ENCODE peak calls at places on chromosomes 3 and 15, in eight cellular contexts. H is PC-3; E is right cardiac atrium; K is transverse colon; N is astrocyte; I is CD4-positive, CD25-positive, alpha-beta regulatory T cell; X is A549; U is caudate nucleus. B is an unnamed sample.

GRCh38 chr3:59733041-59733809 is 683.4 kb upstream of the CFAP20DC start:
- DNase-seq in K (no peak), N (no peak), I (no peak), E (no peak), U (no peak), H (no peak), X (no peak), B (no peak)

GRCh38 chr15:66701422-66702034 is 508 bp upstream of the SMAD6 start:
- DNase-seq in H (no peak), X (peak; percentile 82), U (no peak), I (peak; percentile 70), K (peak; percentile 54), N (peak; percentile 56), E (peak; percentile 88), B (peak; percentile 38)

GRCh38 chr3:189944285-189945145 is 176.2 kb downstream of the P3H2 start:
- DNase-seq in N (no peak), H (peak; percentile 95), E (no peak), I (no peak), X (no peak), K (peak; percentile 75), U (no peak), B (no peak)

GRCh38 chr3:141441381-141442365 is 45.2 kb upstream of the RASA2 start:
- DNase-seq in K (peak; percentile 69), N (peak; percentile 82), X (peak; percentile 66), E (peak; percentile 87), I (peak; percentile 84), H (peak; percentile 77), U (no peak), B (peak; percentile 80)

GRCh38 chr3:138092023-138092422 is 23.4 kb downstream of the DZIP1L start:
- DNase-seq in U (no peak), I (no peak), N (peak; percentile 59), K (no peak), E (no peak), H (peak; percentile 40), X (no peak), B (peak; percentile 87)

GRCh38 chr3:8338424-8338823 is 163.2 kb upstream of the LMCD1 start:
- DNase-seq in I (no peak), N (no peak), X (no peak), H (no peak), E (no peak), K (no peak), U (no peak), B (no peak)

GRCh38 chr3:58452176-58452575 is 18.5 kb upstream of the PDHB start:
- DNase-seq in K (no peak), I (no peak), E (no peak), H (no peak), N (no peak), U (no peak), X (no peak), B (no peak)

GRCh38 chr3:8416965-8417364 is 84.7 kb upstream of the LMCD1 start:
- DNase-seq in H (peak; percentile 60), X (peak; percentile 7), I (no peak), U (no peak), N (no peak), K (peak; percentile 37), E (no peak), B (peak; percentile 20)

GRCh38 chr3:12831582-12831866 is 9.8 kb downstream of the RPL32 start:
- DNase-seq in U (no peak), X (no peak), K (no peak), I (no peak), N (no peak), E (no peak), H (no peak), B (no peak)

GRCh38 chr15:39593071-39594055 is 12.5 kb downstream of the THBS1 start:
- DNase-seq in I (no peak), K (peak; percentile 25), H (peak; percentile 1), E (no peak), X (no peak), N (no peak), U (no peak), B (no peak)

GRCh38 chr15:80506494-80506893 is 102.3 kb downstream of the ARNT2 start:
- DNase-seq in E (no peak), K (no peak), U (no peak), N (no peak), H (no peak), X (no peak), I (no peak), B (no peak)

GRCh38 chr15:33242165-33242564 is 47.7 kb upstream of the FMN1 start:
- DNase-seq in E (no peak), X (peak; percentile 69), N (peak; percentile 59), I (no peak), U (no peak), K (no peak), H (peak; percentile 94), B (peak; percentile 84)

GRCh38 chr15:68192804-68193521 is 12.2 kb downstream of the CALML4 start:
- DNase-seq in K (no peak), I (no peak), N (no peak), U (no peak), H (no peak), X (no peak), E (no peak), B (no peak)

GRCh38 chr3:49725906-49726681 is 2.3 kb upstream of the GMPPB start:
- DNase-seq in E (no peak), U (no peak), H (no peak), N (no peak), I (no peak), K (peak; percentile 76), X (no peak), B (no peak)
- H3K27ac ChIP-seq in E (no peak overlapping the region), U (no peak overlapping the region), H (no peak overlapping the region), N (no peak overlapping the region), I (peak overlapping the region; percentile 96), K (peak overlapping the region; percentile 24), X (no peak overlapping the region), B (no peak overlapping the region)

GRCh38 chr15:97991972-97992541 is 31.6 kb downstream of the ARRDC4 start:
- DNase-seq in K (no peak), E (no peak), H (no peak), I (no peak), N (no peak), X (no peak), U (no peak), B (no peak)

GRCh38 chr15:97995192-97995591 is 34.7 kb downstream of the ARRDC4 start:
- DNase-seq in H (peak; percentile 61), X (no peak), U (no peak), I (no peak), E (no peak), N (no peak), K (peak; percentile 47), B (no peak)

GRCh38 chr15:97992831-97993230 is 32.3 kb downstream of the ARRDC4 start:
- DNase-seq in I (no peak), E (no peak), N (no peak), H (no peak), U (no peak), X (no peak), K (no peak), B (no peak)

GRCh38 chr15:97995881-97996603 is 35.5 kb downstream of the ARRDC4 start:
- DNase-seq in K (peak; percentile 47), X (peak; percentile 36), N (no peak), U (no peak), I (no peak), E (no peak), H (peak; percentile 45), B (no peak)

GRCh38 chr15:97993310-97993738 is 32.8 kb downstream of the ARRDC4 start:
- DNase-seq in E (no peak), H (peak; percentile 28), X (no peak), I (no peak), N (no peak), K (no peak), U (no peak), B (no peak)
- H3K27ac ChIP-seq in E (peak overlapping the region; percentile 61), H (no peak overlapping the region), X (no peak overlapping the region), I (no peak overlapping the region), N (no peak overlapping the region), K (no peak overlapping the region), U (no peak overlapping the region), B (no peak overlapping the region)

GRCh38 chr15:77042245-77042644 is 28.7 kb downstream of the TSPAN3 start:
- DNase-seq in E (no peak), H (no peak), N (no peak), X (no peak), I (no peak), U (no peak), K (no peak), B (no peak)

GRCh38 chr15:77044228-77045042 is 26.5 kb downstream of the TSPAN3 start:
- DNase-seq in N (no peak), X (no peak), K (no peak), H (no peak), I (no peak), U (no peak), E (no peak), B (no peak)

GRCh38 chr15:77040673-77041072 is 30.2 kb downstream of the TSPAN3 start:
- DNase-seq in X (no peak), E (no peak), I (no peak), N (peak; percentile 39), H (no peak), K (no peak), U (no peak), B (peak; percentile 55)

GRCh38 chr15:77045985-77046384 is 24.9 kb downstream of the TSPAN3 start:
- DNase-seq in H (no peak), N (no peak), I (no peak), K (no peak), U (no peak), E (no peak), X (no peak), B (no peak)

GRCh38 chr15:77042955-77043920 is 27.7 kb downstream of the TSPAN3 start:
- DNase-seq in I (no peak), E (no peak), X (no peak), N (no peak), K (no peak), H (no peak), U (no peak), B (no peak)
- H3K27ac ChIP-seq in I (no peak overlapping the region), E (no peak overlapping the region), X (no peak overlapping the region), N (no peak overlapping the region), K (no peak overlapping the region), H (no peak overlapping the region), U (no peak overlapping the region), B (no peak overlapping the region)

GRCh38 chr3:123644358-123644757 is 59.5 kb upstream of the HACD2 start:
- DNase-seq in I (no peak), H (no peak), X (no peak), E (no peak), K (no peak), N (no peak), U (no peak), B (no peak)

GRCh38 chr3:123641505-123641904 is 56.7 kb upstream of the HACD2 start:
- DNase-seq in N (no peak), K (no peak), E (no peak), U (no peak), H (no peak), I (no peak), X (no peak), B (no peak)

GRCh38 chr3:123642182-123642956 is 57.5 kb upstream of the HACD2 start:
- DNase-seq in U (no peak), K (peak; percentile 84), E (peak; percentile 77), N (peak; percentile 84), I (peak; percentile 69), X (peak; percentile 92), H (peak; percentile 92), B (peak; percentile 96)

GRCh38 chr3:123641084-123641462 is 56.2 kb upstream of the HACD2 start:
- DNase-seq in E (no peak), K (no peak), U (no peak), H (no peak), N (no peak), X (no peak), I (no peak), B (no peak)

GRCh38 chr3:123642957-123643330 is 58.1 kb upstream of the HACD2 start:
- DNase-seq in X (no peak), E (no peak), K (no peak), I (no peak), N (no peak), H (no peak), U (no peak), B (no peak)
- H3K27ac ChIP-seq in X (no peak overlapping the region), E (no peak overlapping the region), K (peak overlapping the region; percentile 76), I (no peak overlapping the region), N (no peak overlapping the region), H (no peak overlapping the region), U (no peak overlapping the region), B (no peak overlapping the region)

B was measured in brain microvascular endothelial cell.